ENCODE peak calls at places on chromosomes 11 and 22, in four cellular contexts. One of them, this sample, is unnamed.

GRCh38 chr11:125987066-125987641 is 41.3 kb downstream of the VSIG10L2 start:
- DNase-seq in OCI-LY7: no peak
- DNase-seq in hepatocyte: no peak
- DNase-seq in HCT116: no peak
- DNase-seq in this sample: no peak

GRCh38 chr11:108069947-108070346 is 51.4 kb upstream of the ACAT1 start:
- DNase-seq in OCI-LY7: no peak
- DNase-seq in hepatocyte: no peak
- DNase-seq in HCT116: no peak
- DNase-seq in this sample: no peak

GRCh38 chr11:14029971-14030531 is 67.5 kb downstream of the SPON1 start:
- DNase-seq in OCI-LY7: no peak
- DNase-seq in hepatocyte: peak; percentile 69
- DNase-seq in HCT116: no peak
- DNase-seq in this sample: no peak

GRCh38 chr11:9253086-9253485 is 12.1 kb downstream of the DENND5A start:
- DNase-seq in OCI-LY7: no peak
- DNase-seq in hepatocyte: no peak
- DNase-seq in HCT116: no peak
- DNase-seq in this sample: peak; percentile 24

GRCh38 chr11:121588747-121589146 is 136.0 kb upstream of the SORL1-AS1 start:
- DNase-seq in OCI-LY7: peak; percentile 17
- DNase-seq in hepatocyte: no peak
- DNase-seq in HCT116: no peak
- DNase-seq in this sample: no peak

GRCh38 chr11:66048525-66049313 is at the start of gene GAL3ST3:
- DNase-seq in OCI-LY7: no peak
- DNase-seq in hepatocyte: peak; percentile 49
- DNase-seq in HCT116: no peak
- DNase-seq in this sample: peak; percentile 88

GRCh38 chr22:32986773-32987050 is 71.5 kb downstream of the SYN3 start:
- DNase-seq in OCI-LY7: no peak
- DNase-seq in hepatocyte: no peak
- DNase-seq in HCT116: no peak
- DNase-seq in this sample: no peak

GRCh38 chr11:23990346-23990745 is 506.5 kb upstream of the LUZP2 start:
- DNase-seq in OCI-LY7: no peak
- DNase-seq in hepatocyte: no peak
- DNase-seq in HCT116: no peak
- DNase-seq in this sample: no peak

GRCh38 chr11:17991799-17992433 is 20.9 kb downstream of the SERGEF start:
- DNase-seq in OCI-LY7: peak; percentile 68
- DNase-seq in hepatocyte: peak; percentile 72
- DNase-seq in HCT116: peak; percentile 42
- DNase-seq in this sample: peak; percentile 74

GRCh38 chr11:72751293-72752087 is 718 bp downstream of the ARAP1 start:
- DNase-seq in OCI-LY7: peak; percentile 28
- DNase-seq in hepatocyte: no peak
- DNase-seq in HCT116: no peak
- DNase-seq in this sample: peak; percentile 52

GRCh38 chr22:48376428-48376827 is 1451.2 kb downstream of the BRD1 start:
- DNase-seq in OCI-LY7: no peak
- DNase-seq in hepatocyte: no peak
- DNase-seq in HCT116: no peak
- DNase-seq in this sample: peak; percentile 26

GRCh38 chr11:17601206-17602075 is 54.4 kb downstream of the OTOG start:
- DNase-seq in OCI-LY7: no peak
- DNase-seq in hepatocyte: no peak
- DNase-seq in HCT116: no peak
- DNase-seq in this sample: peak; percentile 38

GRCh38 chr11:3203221-3204043 is 15.2 kb downstream of the MRGPRG start:
- DNase-seq in OCI-LY7: no peak
- DNase-seq in hepatocyte: peak; percentile 59
- DNase-seq in HCT116: no peak
- DNase-seq in this sample: peak; percentile 69

GRCh38 chr11:71222318-71223080 is 29.9 kb downstream of the SHANK2 start:
- DNase-seq in OCI-LY7: no peak
- DNase-seq in hepatocyte: no peak
- DNase-seq in HCT116: no peak
- DNase-seq in this sample: no peak

GRCh38 chr11:79092791-79093313 is 348.0 kb downstream of the TENM4 start:
- DNase-seq in OCI-LY7: peak; percentile 5
- DNase-seq in hepatocyte: no peak
- DNase-seq in HCT116: peak; percentile 13
- DNase-seq in this sample: no peak

GRCh38 chr11:35288817-35289541 is 130.4 kb downstream of the SLC1A2 start:
- DNase-seq in OCI-LY7: no peak
- DNase-seq in hepatocyte: no peak
- DNase-seq in HCT116: no peak
- DNase-seq in this sample: no peak

GRCh38 chr22:40238425-40239344 is 61.0 kb downstream of the TNRC6B start:
- DNase-seq in OCI-LY7: no peak
- DNase-seq in hepatocyte: no peak
- DNase-seq in HCT116: no peak
- DNase-seq in this sample: peak; percentile 53

GRCh38 chr11:44805152-44805461 is 78.3 kb downstream of the TSPAN18 start:
- DNase-seq in OCI-LY7: no peak
- DNase-seq in hepatocyte: no peak
- DNase-seq in HCT116: no peak
- DNase-seq in this sample: peak; percentile 34

GRCh38 chr11:109696191-109696897 is 274.4 kb downstream of the C11orf87 start:
- DNase-seq in OCI-LY7: no peak
- DNase-seq in hepatocyte: no peak
- DNase-seq in HCT116: peak; percentile 31
- DNase-seq in this sample: no peak

GRCh38 chr11:89015614-89016013 is 50.2 kb downstream of the GRM5 start:
- DNase-seq in OCI-LY7: no peak
- DNase-seq in hepatocyte: no peak
- DNase-seq in HCT116: no peak
- DNase-seq in this sample: no peak

GRCh38 chr11:131365601-131366000 is 4.8 kb upstream of the NTM start:
- DNase-seq in OCI-LY7: no peak
- DNase-seq in hepatocyte: no peak
- DNase-seq in HCT116: no peak
- DNase-seq in this sample: no peak

GRCh38 chr11:44950036-44950624 is 553 bp downstream of the TP53I11 start:
- DNase-seq in OCI-LY7: no peak
- DNase-seq in hepatocyte: peak; percentile 60
- DNase-seq in HCT116: no peak
- DNase-seq in this sample: no peak

GRCh38 chr11:130181295-130182272 is 22.0 kb downstream of the ST14 start:
- DNase-seq in OCI-LY7: peak; percentile 98
- DNase-seq in hepatocyte: peak; percentile 84
- DNase-seq in HCT116: no peak
- DNase-seq in this sample: no peak

GRCh38 chr11:8610532-8611116 is 16.6 kb upstream of the STK33 start:
- DNase-seq in OCI-LY7: peak; percentile 3
- DNase-seq in hepatocyte: peak; percentile 38
- DNase-seq in HCT116: no peak
- DNase-seq in this sample: peak; percentile 49

GRCh38 chr11:689630-690029 is 5.4 kb downstream of the DEAF1 start:
- DNase-seq in OCI-LY7: no peak
- DNase-seq in hepatocyte: no peak
- DNase-seq in HCT116: no peak
- DNase-seq in this sample: no peak

GRCh38 chr22:30763815-30764686 is 69.4 kb downstream of the OSBP2 start:
- DNase-seq in OCI-LY7: peak; percentile 64
- DNase-seq in hepatocyte: peak; percentile 88
- DNase-seq in HCT116: peak; percentile 59
- DNase-seq in this sample: peak; percentile 92

GRCh38 chr11:1202776-1203504 is 19.9 kb upstream of the MUC5B start:
- DNase-seq in OCI-LY7: peak; percentile 55
- DNase-seq in hepatocyte: peak; percentile 79
- DNase-seq in HCT116: peak; percentile 23
- DNase-seq in this sample: peak; percentile 88

GRCh38 chr11:125720781-125721180 is 25.3 kb upstream of the PATE1 start:
- DNase-seq in OCI-LY7: no peak
- DNase-seq in hepatocyte: no peak
- DNase-seq in HCT116: no peak
- DNase-seq in this sample: no peak

GRCh38 chr11:30914143-30914762 is 328.1 kb upstream of the MPPED2 start:
- DNase-seq in OCI-LY7: peak; percentile 23
- DNase-seq in hepatocyte: peak; percentile 85
- DNase-seq in HCT116: peak; percentile 15
- DNase-seq in this sample: peak; percentile 87

GRCh38 chr11:60528934-60529333 is 13.7 kb downstream of the MS4A13 start:
- DNase-seq in OCI-LY7: peak; percentile 88
- DNase-seq in hepatocyte: no peak
- DNase-seq in HCT116: no peak
- DNase-seq in this sample: no peak

GRCh38 chr22:27349456-27349855 is 452.1 kb downstream of the MN1 start:
- DNase-seq in OCI-LY7: no peak
- DNase-seq in hepatocyte: no peak
- DNase-seq in HCT116: no peak
- DNase-seq in this sample: no peak

GRCh38 chr11:15114501-15115475 is at the start of gene INSC:
- DNase-seq in OCI-LY7: no peak
- DNase-seq in hepatocyte: peak; percentile 65
- DNase-seq in HCT116: no peak
- DNase-seq in this sample: peak; percentile 74
- TF ChIP-seq EZH2phosphoT487 in OCI-LY7: no peak
- TF ChIP-seq EZH2phosphoT487 in hepatocyte: no peak
- TF ChIP-seq EZH2phosphoT487 in HCT116: no peak
- TF ChIP-seq EZH2phosphoT487 in this sample: no peak

DNA sequence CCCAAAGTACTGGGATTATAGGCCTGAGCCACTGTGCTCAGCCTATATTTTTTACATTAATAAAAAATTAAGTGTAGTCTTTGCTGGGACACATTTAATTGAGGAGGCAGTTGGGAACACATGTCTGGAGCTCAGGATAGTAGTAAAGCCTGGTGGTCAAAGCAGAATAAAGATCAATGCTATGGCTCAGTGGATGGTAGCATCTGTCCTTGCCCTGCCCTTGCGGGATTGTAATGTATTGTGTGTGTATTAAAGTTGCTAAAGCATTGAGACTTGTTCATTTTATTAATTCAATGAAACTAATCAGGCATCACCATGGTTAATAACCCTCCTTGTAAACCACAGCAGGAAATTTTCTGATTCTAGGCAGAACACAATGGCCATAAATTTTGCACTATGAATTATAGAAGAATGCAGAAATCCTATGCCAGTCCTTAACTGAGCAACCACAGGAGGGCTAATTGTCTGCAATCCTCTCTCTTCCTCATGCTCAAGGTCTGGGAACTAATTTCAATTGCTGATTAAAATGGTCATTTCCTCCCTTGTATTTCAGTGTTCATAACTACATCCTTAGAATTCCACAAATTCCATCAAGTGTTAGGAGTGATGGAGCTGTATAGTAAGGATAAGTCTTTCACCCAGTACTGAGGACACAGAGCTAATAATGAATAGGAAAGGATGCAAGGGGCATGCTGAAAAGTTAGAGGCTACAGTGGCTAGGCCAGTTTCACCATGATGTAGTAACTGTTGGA is 403.2 kb upstream of the DDI1 start:
- DNase-seq in OCI-LY7: no peak
- DNase-seq in hepatocyte: no peak
- DNase-seq in HCT116: no peak
- DNase-seq in this sample: peak; percentile 64
- H3K27ac ChIP-seq in OCI-LY7: no peak overlapping the region
- H3K27ac ChIP-seq in hepatocyte: no peak overlapping the region
- H3K27ac ChIP-seq in HCT116: no peak overlapping the region
- H3K27ac ChIP-seq in this sample: peak overlapping the region; percentile 88

GRCh38 chr22:23261900-23262450 is 81.7 kb downstream of the BCR start:
- DNase-seq in OCI-LY7: no peak
- DNase-seq in hepatocyte: no peak
- DNase-seq in HCT116: no peak
- DNase-seq in this sample: no peak

GRCh38 chr22:23259916-23260644 is 79.8 kb downstream of the BCR start:
- DNase-seq in OCI-LY7: no peak
- DNase-seq in hepatocyte: no peak
- DNase-seq in HCT116: no peak
- DNase-seq in this sample: peak; percentile 84

GRCh38 chr22:23262474-23263332 is 82.4 kb downstream of the BCR start:
- DNase-seq in OCI-LY7: no peak
- DNase-seq in hepatocyte: no peak
- DNase-seq in HCT116: no peak
- DNase-seq in this sample: no peak

GRCh38 chr22:23258826-23259170 is 78.5 kb downstream of the BCR start:
- DNase-seq in OCI-LY7: no peak
- DNase-seq in hepatocyte: no peak
- DNase-seq in HCT116: no peak
- DNase-seq in this sample: no peak

DNA sequence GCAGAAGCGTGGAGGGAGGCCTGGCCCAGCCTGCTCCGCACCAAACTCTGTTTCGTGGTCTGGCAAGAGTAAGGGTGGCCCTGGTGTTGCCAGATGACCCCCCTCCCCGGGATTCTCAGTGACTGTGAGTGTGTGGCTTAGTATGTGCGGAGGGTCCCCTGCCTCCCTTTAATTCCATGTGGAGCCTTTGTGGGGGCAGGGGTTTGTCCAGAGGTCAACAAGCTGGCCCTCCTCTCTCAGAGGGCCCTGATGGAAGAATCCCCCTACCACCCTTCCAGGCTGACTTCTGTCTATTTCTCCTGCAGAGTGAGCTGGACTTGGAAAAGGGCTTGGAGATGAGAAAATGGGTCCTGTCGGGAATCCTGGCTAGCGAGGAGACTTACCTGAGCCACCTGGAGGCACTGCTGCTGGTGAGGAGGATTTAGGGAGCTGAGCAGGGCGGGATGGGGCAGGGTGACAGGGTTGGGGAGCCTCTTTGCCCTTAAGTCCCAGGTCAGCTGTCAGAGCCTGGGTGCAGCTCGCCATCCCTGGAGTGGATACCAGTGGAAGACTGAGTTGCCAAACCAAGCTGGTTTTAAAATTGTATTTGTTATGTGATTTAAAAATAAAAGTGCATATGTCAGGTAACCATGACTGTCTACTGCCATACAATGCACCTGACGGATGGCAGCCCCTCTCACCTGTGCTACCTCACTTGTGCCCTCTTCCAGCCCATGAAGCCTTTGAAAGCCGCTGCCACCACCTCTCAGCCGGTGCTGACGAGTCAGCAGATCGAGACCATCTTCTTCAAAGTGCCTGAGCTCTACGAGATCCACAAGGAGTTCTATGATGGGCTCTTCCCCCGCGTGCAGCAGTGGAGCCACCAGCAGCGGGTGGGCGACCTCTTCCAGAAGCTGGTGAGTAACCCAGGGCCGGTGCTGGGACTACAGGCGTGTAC is 80.6 kb downstream of the BCR start:
- DNase-seq in OCI-LY7: no peak
- DNase-seq in hepatocyte: no peak
- DNase-seq in HCT116: no peak
- DNase-seq in this sample: no peak
- TF ChIP-seq EZH2phosphoT487 in OCI-LY7: no peak
- TF ChIP-seq EZH2phosphoT487 in hepatocyte: no peak
- TF ChIP-seq EZH2phosphoT487 in HCT116: no peak
- TF ChIP-seq EZH2phosphoT487 in this sample: no peak

DNA sequence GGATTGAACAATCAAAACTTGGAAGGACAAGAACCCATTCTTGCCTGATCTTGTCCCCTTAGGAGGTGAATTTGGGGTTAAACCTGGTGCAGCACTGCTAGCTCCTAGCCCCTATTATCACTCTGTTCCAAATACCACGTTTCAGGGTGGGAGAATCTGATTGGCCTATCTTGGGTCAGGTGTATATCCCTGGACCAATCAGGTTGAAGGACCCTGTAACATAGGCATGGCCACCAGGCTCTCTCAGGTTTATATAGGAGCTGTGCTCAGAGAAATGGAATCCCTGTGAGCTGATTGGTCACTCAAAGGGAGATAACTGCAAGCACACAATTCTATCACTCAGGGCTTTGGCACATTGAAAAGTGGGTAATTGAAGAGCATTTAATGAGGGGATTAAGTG is 26.6 kb upstream of the AMPD3 start:
- DNase-seq in OCI-LY7: no peak
- DNase-seq in hepatocyte: no peak
- DNase-seq in HCT116: no peak
- DNase-seq in this sample: no peak
- H3K27ac ChIP-seq in OCI-LY7: no peak overlapping the region
- H3K27ac ChIP-seq in hepatocyte: no peak overlapping the region
- H3K27ac ChIP-seq in HCT116: no peak overlapping the region
- H3K27ac ChIP-seq in this sample: no peak overlapping the region

This sample was measured in GM23338.